ENCODE peak calls at places on chromosomes 11 and 22, in four cellular contexts. A is SW 1271, F is KBM-7, U is HepG2. Q is an unnamed sample.

GRCh38 chr22:46054091-46054877 is 77.3 kb upstream of the WNT7B start:
- DNase-seq in A (no peak), F (peak), U (no peak), Q (no peak)

GRCh38 chr11:128739589-128739988 is 45.7 kb downstream of the FLI1 start:
- DNase-seq in A (no peak), F (no peak), U (no peak), Q (no peak)

GRCh38 chr11:105738972-105739574 is 129.2 kb downstream of the GRIA4 start:
- DNase-seq in A (no peak), F (no peak), U (no peak), Q (no peak)

GRCh38 chr11:79413258-79413657 is 27.6 kb downstream of the TENM4 start:
- DNase-seq in A (no peak), F (no peak), U (no peak), Q (peak)

GRCh38 chr11:130553306-130553705 is 104.9 kb downstream of the ADAMTS15 start:
- DNase-seq in A (no peak), F (no peak), U (no peak), Q (no peak)

GRCh38 chr11:101686514-101686913 is 102.7 kb upstream of the TRPC6 start:
- DNase-seq in A (no peak), F (no peak), U (no peak), Q (peak)

GRCh38 chr11:3108183-3108721 is 51.0 kb upstream of the CARS1 start:
- DNase-seq in A (no peak), F (no peak), U (no peak), Q (no peak)

GRCh38 chr22:22666307-22667091 is 22.1 kb downstream of the GGTLC2 start:
- DNase-seq in A (no peak), F (peak), U (peak), Q (peak)

GRCh38 chr11:63871962-63872832 is 33.3 kb downstream of the MARK2 start:
- DNase-seq in A (peak), F (peak), U (peak), Q (peak)

GRCh38 chr11:111833524-111833923 is 37.9 kb downstream of the ALG9 start:
- DNase-seq in A (no peak), F (no peak), U (peak), Q (no peak)

GRCh38 chr11:71246559-71246958 is 5.8 kb downstream of the SHANK2 start:
- DNase-seq in A (no peak), F (no peak), U (no peak), Q (no peak)

GRCh38 chr22:33274214-33274828 is 216.1 kb upstream of the SYN3 start:
- DNase-seq in A (no peak), F (peak), U (peak), Q (no peak)

GRCh38 chr11:14582835-14583234 is 60.8 kb upstream of the PDE3B start:
- DNase-seq in A (no peak), F (no peak), U (no peak), Q (no peak)

GRCh38 chr22:49894321-49895072 is 23.7 kb downstream of the ALG12 start:
- DNase-seq in A (no peak), F (no peak), U (no peak), Q (no peak)

GRCh38 chr11:85685131-85685819 is 720 bp downstream of the CCDC89 start:
- DNase-seq in A (no peak), F (no peak), U (no peak), Q (peak)

GRCh38 chr22:25201557-25202273 is 2.1 kb downstream of the CRYBB3 start:
- DNase-seq in A (no peak), F (no peak), U (no peak), Q (no peak)

GRCh38 chr11:103624708-103625623 is 411.5 kb upstream of the DDI1 start:
- DNase-seq in A (peak), F (no peak), U (no peak), Q (no peak)